ENCODE peak calls at places on chromosome 21, in five cellular contexts. One of them, this sample, is unnamed.

GRCh38 chr21:15775981-15776380 is 46.2 kb downstream of the USP25 start:
- DNase-seq in heart left ventricle: no peak
- DNase-seq in body of pancreas: no peak
- DNase-seq in ovary: no peak
- DNase-seq in fibroblast of the aortic adventitia: peak; percentile 56
- DNase-seq in this sample: peak; percentile 54

GRCh38 chr21:37699024-37699770 is 217.1 kb downstream of the KCNJ6 start:
- DNase-seq in heart left ventricle: no peak
- DNase-seq in body of pancreas: no peak
- DNase-seq in ovary: no peak
- DNase-seq in fibroblast of the aortic adventitia: no peak
- DNase-seq in this sample: no peak

GRCh38 chr21:43644609-43645008 is 14.7 kb downstream of the HSF2BP start:
- DNase-seq in heart left ventricle: no peak
- DNase-seq in body of pancreas: no peak
- DNase-seq in ovary: no peak
- DNase-seq in fibroblast of the aortic adventitia: peak; percentile 44
- DNase-seq in this sample: peak; percentile 74

GRCh38 chr21:32386195-32386870 is 6.5 kb downstream of the URB1 start:
- DNase-seq in heart left ventricle: peak; percentile 58
- DNase-seq in body of pancreas: peak; percentile 53
- DNase-seq in ovary: no peak
- DNase-seq in fibroblast of the aortic adventitia: no peak
- DNase-seq in this sample: no peak

GRCh38 chr21:28601708-28602107 is 391.0 kb downstream of the LTN1 start:
- DNase-seq in heart left ventricle: no peak
- DNase-seq in body of pancreas: no peak
- DNase-seq in ovary: no peak
- DNase-seq in fibroblast of the aortic adventitia: peak; percentile 26
- DNase-seq in this sample: peak; percentile 66

GRCh38 chr21:33811147-33812024 is 104.2 kb downstream of the ATP5PO start:
- DNase-seq in heart left ventricle: no peak
- DNase-seq in body of pancreas: no peak
- DNase-seq in ovary: no peak
- DNase-seq in fibroblast of the aortic adventitia: no peak
- DNase-seq in this sample: no peak

GRCh38 chr21:33266050-33266783 is at the start of gene IL10RB:
- DNase-seq in heart left ventricle: peak; percentile 82
- DNase-seq in body of pancreas: peak; percentile 78
- DNase-seq in ovary: peak; percentile 75
- DNase-seq in fibroblast of the aortic adventitia: peak; percentile 45
- DNase-seq in this sample: peak; percentile 40

GRCh38 chr21:44492572-44493385 is 37.5 kb downstream of the LRRC3 start:
- DNase-seq in heart left ventricle: no peak
- DNase-seq in body of pancreas: no peak
- DNase-seq in ovary: no peak
- DNase-seq in fibroblast of the aortic adventitia: no peak
- DNase-seq in this sample: no peak

GRCh38 chr21:44299085-44299457 is 782 bp upstream of the PFKL start:
- DNase-seq in heart left ventricle: no peak
- DNase-seq in body of pancreas: no peak
- DNase-seq in ovary: no peak
- DNase-seq in fibroblast of the aortic adventitia: peak; percentile 26
- DNase-seq in this sample: peak; percentile 26

GRCh38 chr21:33070921-33071877 is 1.3 kb downstream of the OLIG1 start:
- DNase-seq in heart left ventricle: no peak
- DNase-seq in body of pancreas: no peak
- DNase-seq in ovary: no peak
- DNase-seq in fibroblast of the aortic adventitia: no peak
- DNase-seq in this sample: no peak

GRCh38 chr21:36125513-36126121 is 9.3 kb upstream of the CBR3 start:
- DNase-seq in heart left ventricle: peak; percentile 32
- DNase-seq in body of pancreas: peak; percentile 75
- DNase-seq in ovary: peak; percentile 48
- DNase-seq in fibroblast of the aortic adventitia: peak; percentile 71
- DNase-seq in this sample: peak; percentile 74

GRCh38 chr21:29237110-29238051 is 61.3 kb upstream of the BACH1 start:
- DNase-seq in heart left ventricle: no peak
- DNase-seq in body of pancreas: no peak
- DNase-seq in ovary: no peak
- DNase-seq in fibroblast of the aortic adventitia: peak; percentile 73
- DNase-seq in this sample: no peak

GRCh38 chr21:20946701-20947100 is 51.5 kb upstream of the NCAM2 start:
- DNase-seq in heart left ventricle: no peak
- DNase-seq in body of pancreas: no peak
- DNase-seq in ovary: no peak
- DNase-seq in fibroblast of the aortic adventitia: no peak
- DNase-seq in this sample: no peak

GRCh38 chr21:26491663-26492062 is 81.4 kb downstream of the CYYR1 start:
- DNase-seq in heart left ventricle: no peak
- DNase-seq in body of pancreas: no peak
- DNase-seq in ovary: no peak
- DNase-seq in fibroblast of the aortic adventitia: no peak
- DNase-seq in this sample: no peak

GRCh38 chr21:31351438-31351837 is 7.4 kb upstream of the TIAM1 start:
- DNase-seq in heart left ventricle: no peak
- DNase-seq in body of pancreas: no peak
- DNase-seq in ovary: no peak
- DNase-seq in fibroblast of the aortic adventitia: peak; percentile 28
- DNase-seq in this sample: peak; percentile 58

GRCh38 chr21:43299441-43300277 is 127.3 kb downstream of the SIK1 start:
- DNase-seq in heart left ventricle: no peak
- DNase-seq in body of pancreas: peak; percentile 29
- DNase-seq in ovary: peak; percentile 72
- DNase-seq in fibroblast of the aortic adventitia: no peak
- DNase-seq in this sample: no peak

GRCh38 chr21:20661221-20661620 is 337.0 kb upstream of the NCAM2 start:
- DNase-seq in heart left ventricle: no peak
- DNase-seq in body of pancreas: no peak
- DNase-seq in ovary: no peak
- DNase-seq in fibroblast of the aortic adventitia: no peak
- DNase-seq in this sample: no peak

GRCh38 chr21:40752125-40752524 is 94.8 kb downstream of the DSCAM start:
- DNase-seq in heart left ventricle: no peak
- DNase-seq in body of pancreas: no peak
- DNase-seq in ovary: no peak
- DNase-seq in fibroblast of the aortic adventitia: no peak
- DNase-seq in this sample: no peak

GRCh38 chr21:43727571-43728466 is 8.9 kb downstream of the PDXK start:
- DNase-seq in heart left ventricle: peak; percentile 57
- DNase-seq in body of pancreas: peak; percentile 52
- DNase-seq in ovary: peak; percentile 66
- DNase-seq in fibroblast of the aortic adventitia: no peak
- DNase-seq in this sample: no peak

GRCh38 chr21:29295066-29295650 is 3.6 kb upstream of the BACH1 start:
- DNase-seq in heart left ventricle: no peak
- DNase-seq in body of pancreas: no peak
- DNase-seq in ovary: no peak
- DNase-seq in fibroblast of the aortic adventitia: no peak
- DNase-seq in this sample: no peak

GRCh38 chr21:33975548-33976081 is 60.0 kb upstream of the ATP5PO start:
- DNase-seq in heart left ventricle: no peak
- DNase-seq in body of pancreas: no peak
- DNase-seq in ovary: no peak
- DNase-seq in fibroblast of the aortic adventitia: peak; percentile 13
- DNase-seq in this sample: no peak

GRCh38 chr21:37164742-37165141 is 91.7 kb downstream of the TTC3 start:
- DNase-seq in heart left ventricle: no peak
- DNase-seq in body of pancreas: no peak
- DNase-seq in ovary: no peak
- DNase-seq in fibroblast of the aortic adventitia: peak; percentile 47
- DNase-seq in this sample: peak; percentile 61

GRCh38 chr21:36932417-36932816 is 34.1 kb downstream of the HLCS start:
- DNase-seq in heart left ventricle: no peak
- DNase-seq in body of pancreas: no peak
- DNase-seq in ovary: no peak
- DNase-seq in fibroblast of the aortic adventitia: no peak
- DNase-seq in this sample: no peak

GRCh38 chr21:44375686-44376320 is 22.4 kb downstream of the TRPM2 start:
- DNase-seq in heart left ventricle: no peak
- DNase-seq in body of pancreas: no peak
- DNase-seq in ovary: no peak
- DNase-seq in fibroblast of the aortic adventitia: no peak
- DNase-seq in this sample: no peak

GRCh38 chr21:27550258-27550657 is 583.4 kb upstream of the ADAMTS5 start:
- DNase-seq in heart left ventricle: no peak
- DNase-seq in body of pancreas: no peak
- DNase-seq in ovary: no peak
- DNase-seq in fibroblast of the aortic adventitia: peak; percentile 70
- DNase-seq in this sample: peak; percentile 33

DNA sequence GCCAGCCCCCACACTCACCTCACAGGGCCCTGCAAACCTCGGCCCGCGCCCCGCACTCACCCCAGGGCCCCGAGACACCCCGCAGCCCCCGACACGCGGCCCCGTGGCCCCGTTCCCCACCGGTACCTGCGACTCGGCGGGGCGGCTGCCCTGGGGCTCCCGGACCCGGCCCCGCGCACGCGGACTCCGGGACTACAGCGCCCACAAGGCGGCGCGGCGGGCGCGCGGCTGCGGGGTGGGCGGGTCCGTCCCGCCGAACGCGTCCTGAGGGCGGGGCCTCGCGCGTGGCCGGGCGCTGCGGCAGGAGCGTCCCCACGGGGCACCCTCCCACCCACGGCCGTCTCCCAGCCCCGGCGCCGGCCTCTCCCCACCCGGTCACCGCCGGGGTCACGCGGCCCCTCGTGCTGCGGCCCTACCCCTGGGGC is at the start of gene SLC19A1:
- DNase-seq in heart left ventricle: peak; percentile 74
- DNase-seq in body of pancreas: peak; percentile 73
- DNase-seq in ovary: peak; percentile 81
- DNase-seq in fibroblast of the aortic adventitia: peak; percentile 46
- DNase-seq in this sample: peak; percentile 59
- H3K4me3 ChIP-seq in heart left ventricle: peak within 1 kb of the TSS; percentile 72
- H3K4me3 ChIP-seq in body of pancreas: peak within 1 kb of the TSS; percentile 58
- H3K4me3 ChIP-seq in ovary: peak within 1 kb of the TSS; percentile 66
- H3K4me3 ChIP-seq in fibroblast of the aortic adventitia: peak within 1 kb of the TSS; percentile 69
- H3K4me3 ChIP-seq in this sample: peak within 1 kb of the TSS; percentile 55

GRCh38 chr21:46122758-46123683 is 25.1 kb downstream of the COL6A2 start:
- DNase-seq in heart left ventricle: peak; percentile 12
- DNase-seq in body of pancreas: peak; percentile 0
- DNase-seq in ovary: peak; percentile 13
- DNase-seq in fibroblast of the aortic adventitia: no peak
- DNase-seq in this sample: no peak

GRCh38 chr21:46120301-46121285 is 22.7 kb downstream of the COL6A2 start:
- DNase-seq in heart left ventricle: peak; percentile 15
- DNase-seq in body of pancreas: peak; percentile 3
- DNase-seq in ovary: peak; percentile 21
- DNase-seq in fibroblast of the aortic adventitia: no peak
- DNase-seq in this sample: no peak

GRCh38 chr21:46121286-46122221 is 23.6 kb downstream of the COL6A2 start:
- DNase-seq in heart left ventricle: peak; percentile 17
- DNase-seq in body of pancreas: peak; percentile 3
- DNase-seq in ovary: peak; percentile 24
- DNase-seq in fibroblast of the aortic adventitia: no peak
- DNase-seq in this sample: no peak

GRCh38 chr21:46124083-46124925 is 26.4 kb downstream of the COL6A2 start:
- DNase-seq in heart left ventricle: peak; percentile 12
- DNase-seq in body of pancreas: peak; percentile 3
- DNase-seq in ovary: peak; percentile 9
- DNase-seq in fibroblast of the aortic adventitia: no peak
- DNase-seq in this sample: no peak

GRCh38 chr21:46122241-46122671 is 24.3 kb downstream of the COL6A2 start:
- DNase-seq in heart left ventricle: peak; percentile 15
- DNase-seq in body of pancreas: peak; percentile 3
- DNase-seq in ovary: peak; percentile 14
- DNase-seq in fibroblast of the aortic adventitia: peak; percentile 70
- DNase-seq in this sample: peak; percentile 77
- H3K4me3 ChIP-seq in heart left ventricle: no peak overlapping the region
- H3K4me3 ChIP-seq in body of pancreas: no peak overlapping the region
- H3K4me3 ChIP-seq in ovary: no peak overlapping the region
- H3K4me3 ChIP-seq in fibroblast of the aortic adventitia: no peak overlapping the region
- H3K4me3 ChIP-seq in this sample: no peak overlapping the region

DNA sequence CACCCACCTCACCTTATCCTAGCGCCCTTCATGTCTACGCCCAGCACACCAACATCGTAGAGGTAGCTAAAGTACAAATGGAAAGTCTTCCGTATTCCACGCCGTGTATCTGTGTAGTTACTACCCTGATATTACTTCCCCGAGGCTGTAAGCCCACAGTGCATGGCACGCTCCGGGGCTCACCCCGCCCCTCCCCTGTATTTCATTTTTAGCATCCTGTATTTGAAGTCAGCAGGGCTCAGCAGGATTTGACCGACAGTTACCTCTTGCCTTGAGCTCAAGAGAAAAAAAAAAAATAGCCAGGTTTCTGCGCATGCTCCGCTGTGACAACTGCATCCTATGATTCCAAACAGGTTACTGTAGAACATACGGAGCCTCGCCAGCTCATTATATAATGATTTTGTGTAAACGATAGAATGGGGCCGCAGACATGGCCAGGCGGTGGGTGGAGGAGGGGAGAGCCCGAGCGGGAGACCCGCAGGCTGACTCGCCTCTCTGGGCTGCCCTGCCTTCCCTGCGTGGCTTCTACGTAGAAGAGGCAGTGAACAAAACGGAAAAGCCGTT is 1.3 kb downstream of the ABCG1 start:
- DNase-seq in heart left ventricle: peak; percentile 73
- DNase-seq in body of pancreas: peak; percentile 69
- DNase-seq in ovary: peak; percentile 39
- DNase-seq in fibroblast of the aortic adventitia: peak; percentile 70
- DNase-seq in this sample: peak; percentile 89
- H3K4me3 ChIP-seq in heart left ventricle: peak overlapping the region; percentile 79
- H3K4me3 ChIP-seq in body of pancreas: peak overlapping the region; percentile 37
- H3K4me3 ChIP-seq in ovary: peak overlapping the region; percentile 35
- H3K4me3 ChIP-seq in fibroblast of the aortic adventitia: peak overlapping the region; percentile 55
- H3K4me3 ChIP-seq in this sample: peak overlapping the region; percentile 70

DNA sequence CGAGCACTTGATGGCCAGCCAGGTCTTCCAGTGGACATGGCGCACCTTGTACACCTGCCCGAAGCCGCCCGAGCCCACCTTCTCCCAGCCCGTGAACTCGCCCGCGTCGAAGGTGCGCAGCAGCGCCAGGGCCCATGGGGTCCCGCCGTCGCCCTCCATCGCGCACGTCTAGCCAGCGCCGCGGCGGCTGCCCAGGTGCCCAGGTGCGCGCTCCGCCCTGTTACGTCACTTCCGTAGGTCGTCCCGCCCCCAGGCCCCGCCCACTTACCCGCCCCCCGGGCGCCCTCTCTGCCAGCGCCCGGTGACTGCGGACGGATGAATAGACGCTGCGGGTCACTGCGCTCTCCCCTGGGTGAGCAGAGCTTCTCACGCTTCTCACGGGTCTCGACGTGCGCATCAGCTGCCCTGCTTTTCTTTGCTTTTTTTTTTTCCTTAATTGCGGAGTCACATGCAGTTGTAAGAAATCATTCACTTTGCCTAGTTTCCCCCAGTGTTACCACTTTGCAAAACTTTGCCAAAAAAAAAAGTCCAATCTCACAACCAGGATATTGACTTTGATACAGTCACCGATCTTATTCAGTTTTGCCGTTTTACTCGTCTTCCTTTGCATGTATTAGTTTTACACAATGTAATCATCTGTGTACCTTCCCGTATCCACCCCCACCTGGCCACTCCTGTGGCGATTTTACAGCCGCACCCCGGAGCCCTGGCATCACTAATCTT is at the start of gene RIPK4:
- DNase-seq in heart left ventricle: no peak
- DNase-seq in body of pancreas: peak; percentile 95
- DNase-seq in ovary: no peak
- DNase-seq in fibroblast of the aortic adventitia: peak; percentile 13
- DNase-seq in this sample: peak; percentile 35
- H3K4me3 ChIP-seq in heart left ventricle: peak within 1 kb of the TSS; percentile 25
- H3K4me3 ChIP-seq in body of pancreas: peak within 1 kb of the TSS; percentile 52
- H3K4me3 ChIP-seq in ovary: peak within 1 kb of the TSS; percentile 23
- H3K4me3 ChIP-seq in fibroblast of the aortic adventitia: peak within 1 kb of the TSS; percentile 48
- H3K4me3 ChIP-seq in this sample: peak within 1 kb of the TSS; percentile 47

This sample was measured in fibroblast of pulmonary artery.